ENCODE peak calls at places on chromosomes 13 and 19, in seven cellular contexts. R is NCI-H2081; O is kidney tubule cell; S is adrenal gland; M is NCI-H187; G is naive thymus-derived CD8-positive, alpha-beta T cell; C is activated T-cell treated with anti-CD3 and anti-CD28 coated beads for 48 hours. K is an unnamed sample.

GRCh38 chr13:75271851-75272250 is 210.1 kb downstream of the TBC1D4 start:
- DNase-seq in R (no peak), O (no peak), S (no peak), M (no peak), G (no peak), C (no peak), K (no peak)

GRCh38 chr19:30395283-30395682 is 23.1 kb downstream of the ZNF536 start:
- DNase-seq in R (no peak), O (no peak), S (no peak), M (no peak), G (no peak), C (no peak), K (no peak)

GRCh38 chr13:21996049-21996448 is 325.2 kb downstream of the FGF9 start:
- DNase-seq in R (no peak), O (no peak), S (no peak), M (no peak), G (no peak), C (no peak), K (no peak)

GRCh38 chr19:48812094-48812929 is 1.5 kb upstream of the BCAT2 start:
- DNase-seq in R (peak), O (peak), S (peak), M (peak), G (peak), C (peak), K (peak)

GRCh38 chr13:98416408-98416807 is 160.5 kb downstream of the STK24 start:
- DNase-seq in R (peak), O (peak), S (no peak), M (peak), G (no peak), C (no peak), K (peak)

GRCh38 chr13:61415749-61416148 is at the start of gene PCDH20:
- DNase-seq in R (no peak), O (no peak), S (no peak), M (no peak), G (no peak), C (no peak), K (no peak)

GRCh38 chr13:27359203-27359821 is 65.1 kb upstream of the GTF3A start:
- DNase-seq in R (peak), O (peak), S (peak), M (peak), G (peak), C (peak), K (peak)

GRCh38 chr19:34556500-34556899 is 74.9 kb downstream of the WTIP start:
- DNase-seq in R (peak), O (peak), S (no peak), M (no peak), G (no peak), C (peak), K (peak)

GRCh38 chr19:47168065-47168464 is 37.4 kb downstream of the SAE1 start:
- DNase-seq in R (no peak), O (no peak), S (no peak), M (no peak), G (no peak), C (no peak), K (no peak)

GRCh38 chr19:49430678-49431329 is 5.6 kb downstream of the GFY start:
- DNase-seq in R (no peak), O (peak), S (no peak), M (no peak), G (no peak), C (no peak), K (no peak)

GRCh38 chr13:82634946-82635345 is 1247.3 kb downstream of the SLITRK1 start:
- DNase-seq in R (no peak), O (no peak), S (no peak), M (no peak), G (no peak), C (no peak), K (no peak)

GRCh38 chr19:35712910-35713845 is 4.6 kb upstream of the KMT2B start:
- DNase-seq in R (no peak), O (no peak), S (no peak), M (no peak), G (no peak), C (peak), K (no peak)

GRCh38 chr19:42129399-42130253 is 2.6 kb downstream of the POU2F2 start:
- DNase-seq in R (no peak), O (no peak), S (peak), M (no peak), G (no peak), C (no peak), K (no peak)

GRCh38 chr13:45368571-45368970 is 27.6 kb upstream of the TPT1 start:
- DNase-seq in R (no peak), O (peak), S (no peak), M (no peak), G (no peak), C (no peak), K (no peak)

K was measured in body of pancreas.